ENCODE peak calls at places on chromosomes 12 and 14, in ten cellular contexts. T is HFF-Myc; G is activated CD8-positive, alpha-beta memory T cell treated with anti-CD3 and anti-CD28 coated beads for 4 hours; X is activated naive CD8-positive, alpha-beta T cell treated with anti-CD3 and anti-CD28 coated beads, Interleukin-2, amount 50 U/mL, for 24 hours; S is myocyte; F is NCI-H460; D is stimulated activated CD4-positive, alpha-beta T cell treated with anti-CD3 and anti-CD28 coated beads, Interleukin-2, amount 100 ng/mL, for 48 hours; K is smooth muscle cell of the brain vasculature; B is CD4-positive, alpha-beta T cell; M is H9. R is an unnamed sample.

GRCh38 chr12:122471324-122472226 is 29.2 kb downstream of the ZCCHC8 start:
- DNase-seq in T (peak), G (no peak), X (no peak), S (peak), F (peak), D (no peak), K (peak), B (peak), M (no peak), R (peak)

GRCh38 chr12:92271341-92271740 is 125.7 kb upstream of the BTG1 start:
- DNase-seq in T (no peak), G (no peak), X (no peak), S (no peak), F (no peak), D (no peak), K (no peak), B (no peak), M (no peak), R (no peak)

GRCh38 chr14:93280743-93281142 is 52.1 kb downstream of the BTBD7 start:
- DNase-seq in T (no peak), G (no peak), X (no peak), S (no peak), F (no peak), D (no peak), K (no peak), B (no peak), M (no peak), R (no peak)

GRCh38 chr14:74909911-74910310 is 13.1 kb downstream of the RPS6KL1 start:
- DNase-seq in T (no peak), G (no peak), X (no peak), S (no peak), F (no peak), D (no peak), K (no peak), B (no peak), M (no peak), R (no peak)

GRCh38 chr12:82910246-82910893 is 223.7 kb downstream of the TMTC2 start:
- DNase-seq in T (no peak), G (no peak), X (no peak), S (no peak), F (no peak), D (no peak), K (no peak), B (no peak), M (peak), R (no peak)

GRCh38 chr12:53696285-53696654 is 20.4 kb upstream of the ATP5MC2 start:
- DNase-seq in T (peak), G (no peak), X (no peak), S (peak), F (peak), D (no peak), K (peak), B (no peak), M (peak), R (peak)

GRCh38 chr12:123134265-123134664 is 16.6 kb downstream of the PITPNM2 start:
- DNase-seq in T (no peak), G (no peak), X (no peak), S (no peak), F (no peak), D (no peak), K (no peak), B (no peak), M (no peak), R (no peak)

GRCh38 chr12:10214131-10214876 is 1.6 kb downstream of the GABARAPL1 start:
- DNase-seq in T (no peak), G (no peak), X (no peak), S (peak), F (no peak), D (no peak), K (no peak), B (no peak), M (no peak), R (peak)

GRCh38 chr14:92619671-92620437 is 106.3 kb downstream of the RIN3 start:
- DNase-seq in T (no peak), G (no peak), X (no peak), S (no peak), F (no peak), D (no peak), K (no peak), B (no peak), M (no peak), R (no peak)

GRCh38 chr12:113103756-113104450 is 31.7 kb downstream of the RASAL1 start:
- DNase-seq in T (no peak), G (no peak), X (peak), S (no peak), F (no peak), D (peak), K (no peak), B (peak), M (peak), R (no peak)

GRCh38 chr14:36151335-36151734 is 25.2 kb downstream of the PTCSC3 start:
- DNase-seq in T (no peak), G (no peak), X (no peak), S (no peak), F (no peak), D (no peak), K (no peak), B (no peak), M (no peak), R (no peak)

GRCh38 chr12:51706206-51706605 is 115.2 kb downstream of the SCN8A start:
- DNase-seq in T (no peak), G (no peak), X (no peak), S (no peak), F (no peak), D (no peak), K (no peak), B (no peak), M (no peak), R (no peak)

GRCh38 chr12:15446798-15447197 is 124.5 kb downstream of the PTPRO start:
- DNase-seq in T (no peak), G (no peak), X (no peak), S (no peak), F (no peak), D (no peak), K (no peak), B (no peak), M (no peak), R (no peak)

GRCh38 chr14:90460136-90460535 is 63.3 kb downstream of the CALM1 start:
- DNase-seq in T (no peak), G (no peak), X (no peak), S (no peak), F (no peak), D (no peak), K (no peak), B (no peak), M (no peak), R (no peak)

GRCh38 chr12:113325938-113326337 is 9.0 kb downstream of the SLC8B1 start:
- DNase-seq in T (peak), G (no peak), X (no peak), S (peak), F (no peak), D (no peak), K (no peak), B (no peak), M (no peak), R (peak)

GRCh38 chr12:104351023-104351983 is 47.8 kb downstream of the EID3 start:
- DNase-seq in T (no peak), G (no peak), X (no peak), S (no peak), F (no peak), D (no peak), K (no peak), B (no peak), M (peak), R (no peak)

GRCh38 chr14:104817930-104818713 is 17.2 kb downstream of the ZBTB42 start:
- DNase-seq in T (no peak), G (no peak), X (no peak), S (no peak), F (no peak), D (no peak), K (no peak), B (no peak), M (no peak), R (no peak)

GRCh38 chr14:105411017-105411941 is 8.3 kb upstream of the MTA1 start:
- DNase-seq in T (no peak), G (no peak), X (peak), S (peak), F (peak), D (no peak), K (no peak), B (no peak), M (peak), R (peak)

GRCh38 chr14:88935083-88935482 is 110.6 kb downstream of the TTC8 start:
- DNase-seq in T (no peak), G (no peak), X (no peak), S (no peak), F (no peak), D (no peak), K (no peak), B (no peak), M (no peak), R (no peak)

GRCh38 chr12:116861331-116861730 is 19.9 kb downstream of the HRK start:
- DNase-seq in T (peak), G (no peak), X (peak), S (peak), F (no peak), D (no peak), K (no peak), B (peak), M (peak), R (peak)

GRCh38 chr14:75977544-75977943 is 4.3 kb downstream of the TGFB3 start:
- DNase-seq in T (no peak), G (no peak), X (no peak), S (no peak), F (no peak), D (no peak), K (no peak), B (no peak), M (no peak), R (no peak)

GRCh38 chr14:69648480-69649414 is 37.4 kb downstream of the SUSD6 start:
- DNase-seq in T (peak), G (no peak), X (no peak), S (no peak), F (no peak), D (no peak), K (no peak), B (no peak), M (no peak), R (peak)

R was measured in cardiac fibroblast.